ENCODE peak calls at places on chromosomes 5 and 9, in five cellular contexts. X is NT2/D1, E is H1, Q is HepG2, U is GM12878. C is an unnamed sample.

GRCh38 chr9:89523948-89524347 is 26.0 kb upstream of the SEMA4D start:
- DNase-seq in U (no peak), X (no peak), E (no peak), Q (no peak), C (no peak)

GRCh38 chr5:176384991-176385390 is 3.4 kb downstream of the NOP16 start:
- DNase-seq in U (no peak), Q (no peak), E (no peak), X (no peak), C (no peak)

GRCh38 chr5:55223219-55223987 is 3.7 kb downstream of the MCIDAS start:
- DNase-seq in E (no peak), X (no peak), U (no peak), Q (no peak), C (no peak)

GRCh38 chr9:113886003-113886324 is 9.9 kb downstream of the ZNF618 start:
- DNase-seq in E (no peak), U (no peak), Q (no peak), X (no peak), C (no peak)

GRCh38 chr5:141848771-141849370 is 29.3 kb downstream of the PCDH1 start:
- DNase-seq in X (peak), Q (peak), E (peak), U (no peak), C (no peak)

GRCh38 chr5:135242021-135242480 is 157.0 kb downstream of the MACROH2A1 start:
- DNase-seq in E (no peak), X (no peak), U (no peak), Q (no peak), C (no peak)

GRCh38 chr5:143200781-143201398 is 202.6 kb downstream of the NR3C1 start:
- DNase-seq in E (no peak), U (no peak), Q (no peak), X (no peak), C (no peak)

GRCh38 chr9:567128-567745 is 274.3 kb upstream of the DMRT1 start:
- DNase-seq in E (no peak), Q (no peak), U (peak), X (no peak), C (no peak)

GRCh38 chr5:74130141-74130897 is 504.3 kb downstream of the ARHGEF28 start:
- DNase-seq in U (no peak), Q (no peak), E (no peak), X (no peak), C (no peak)

GRCh38 chr5:80720181-80720580 is 65.4 kb upstream of the DHFR start:
- DNase-seq in Q (no peak), X (no peak), E (no peak), U (no peak), C (no peak)

GRCh38 chr5:6473284-6473683 is 24.6 kb downstream of the UBE2QL1 start:
- DNase-seq in X (no peak), Q (no peak), U (no peak), E (no peak), C (no peak)

GRCh38 chr9:25613709-25614108 is 64.5 kb downstream of the TUSC1 start:
- DNase-seq in X (no peak), U (no peak), Q (no peak), E (no peak), C (no peak)

GRCh38 chr5:124746252-124746915 is at the start of gene ZNF608:
- DNase-seq in U (no peak), X (no peak), E (no peak), Q (peak), C (no peak)

GRCh38 chr5:142339781-142340180 is 15.0 kb upstream of the SPRY4 start:
- DNase-seq in X (no peak), E (no peak), Q (no peak), U (no peak), C (no peak)

GRCh38 chr5:167036585-167036984 is 1254.9 kb upstream of the WWC1 start:
- DNase-seq in U (no peak), E (no peak), Q (no peak), X (no peak), C (no peak)

GRCh38 chr9:98815552-98815951 is 8.1 kb downstream of the GALNT12 start:
- DNase-seq in X (no peak), E (no peak), U (no peak), Q (no peak), C (no peak)

GRCh38 chr5:116778015-116778414 is 203.4 kb upstream of the SEMA6A start:
- DNase-seq in Q (no peak), E (no peak), U (no peak), X (peak), C (no peak)

GRCh38 chr5:80070338-80071056 is 35.3 kb downstream of the THBS4 start:
- DNase-seq in E (no peak), Q (no peak), X (no peak), U (peak), C (no peak)

GRCh38 chr5:55004728-55005127 is 19.3 kb upstream of the GZMK start:
- DNase-seq in U (no peak), E (no peak), Q (no peak), X (no peak), C (no peak)

GRCh38 chr5:32109236-32109635 is 64.9 kb downstream of the GOLPH3 start:
- DNase-seq in U (no peak), E (no peak), X (no peak), Q (no peak), C (no peak)

GRCh38 chr5:132883261-132883834 is 9.9 kb downstream of the LEAP2 start:
- DNase-seq in Q (peak), E (no peak), U (no peak), X (no peak), C (peak)

GRCh38 chr9:100426194-100426531 is 780 bp upstream of the MSANTD3 start:
- DNase-seq in U (no peak), E (no peak), Q (no peak), X (no peak), C (no peak)

GRCh38 chr5:138159666-138160065 is 18.8 kb downstream of the BRD8 start:
- DNase-seq in E (no peak), Q (no peak), U (no peak), X (no peak), C (no peak)

GRCh38 chr5:144072518-144072927 is 97.9 kb downstream of the YIPF5 start:
- DNase-seq in U (no peak), X (no peak), Q (no peak), E (no peak), C (no peak)

GRCh38 chr9:126232461-126232860 is 94.2 kb upstream of the MVB12B start:
- DNase-seq in Q (no peak), X (no peak), E (no peak), U (no peak), C (no peak)

GRCh38 chr9:93592389-93593021 is 16.1 kb downstream of the PHF2 start:
- DNase-seq in Q (peak), E (peak), U (no peak), X (no peak), C (peak)
- TF ChIP-seq SUZ12 in Q (no peak), E (no peak), U (no peak), X (no peak), C (no peak)

GRCh38 chr5:164680216-164680615 is 1174.8 kb downstream of the MAT2B start:
- DNase-seq in U (no peak), X (peak), E (no peak), Q (no peak), C (no peak)
- TF ChIP-seq SUZ12 in U (no peak), X (no peak), E (no peak), Q (no peak), C (no peak)

GRCh38 chr5:82641362-82641988 is 363.3 kb upstream of the RPS23 start:
- DNase-seq in Q (peak), X (peak), E (no peak), U (peak), C (peak)
- TF ChIP-seq SUZ12 in Q (no peak), X (no peak), E (no peak), U (no peak), C (no peak)

GRCh38 chr9:13787234-13787833 is 507.8 kb upstream of the MPDZ start:
- DNase-seq in E (no peak), X (no peak), U (no peak), Q (no peak), C (no peak)
- TF ChIP-seq SUZ12 in E (no peak), X (no peak), U (no peak), Q (no peak), C (no peak)

GRCh38 chr5:174457141-174457678 is 267.2 kb upstream of the MSX2 start:
- DNase-seq in X (no peak), Q (no peak), E (no peak), U (no peak), C (no peak)

GRCh38 chr5:174454890-174455289 is 269.5 kb upstream of the MSX2 start:
- DNase-seq in Q (no peak), U (no peak), E (no peak), X (no peak), C (no peak)

GRCh38 chr5:174455301-174455700 is 269.1 kb upstream of the MSX2 start:
- DNase-seq in Q (no peak), E (no peak), X (no peak), U (no peak), C (no peak)

GRCh38 chr5:174453690-174454089 is 270.7 kb upstream of the MSX2 start:
- DNase-seq in X (no peak), Q (no peak), U (no peak), E (no peak), C (no peak)

DNA sequence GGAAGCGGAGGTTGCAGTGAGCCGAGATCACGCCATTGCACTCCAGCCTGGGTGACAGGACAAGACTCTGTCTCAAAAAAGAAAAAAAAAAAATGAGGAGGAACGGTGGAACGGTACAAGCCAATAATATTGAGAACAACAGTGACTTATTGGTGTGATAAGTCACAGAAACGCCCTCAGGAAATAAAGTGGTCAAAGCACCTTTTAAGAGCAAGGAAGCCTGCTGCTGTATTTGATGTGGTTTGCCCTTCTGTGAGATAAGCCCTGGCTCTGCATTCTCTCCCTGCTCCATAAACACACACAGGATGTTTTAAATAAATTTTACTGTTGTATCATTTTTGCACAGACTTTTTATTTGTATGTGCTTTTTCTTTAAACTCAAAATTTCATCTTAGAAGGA is 269.9 kb upstream of the MSX2 start:
- DNase-seq in U (no peak), E (no peak), X (no peak), Q (no peak), C (no peak)
- TF ChIP-seq SUZ12 in U (no peak), E (no peak), X (no peak), Q (no peak), C (no peak)

DNA sequence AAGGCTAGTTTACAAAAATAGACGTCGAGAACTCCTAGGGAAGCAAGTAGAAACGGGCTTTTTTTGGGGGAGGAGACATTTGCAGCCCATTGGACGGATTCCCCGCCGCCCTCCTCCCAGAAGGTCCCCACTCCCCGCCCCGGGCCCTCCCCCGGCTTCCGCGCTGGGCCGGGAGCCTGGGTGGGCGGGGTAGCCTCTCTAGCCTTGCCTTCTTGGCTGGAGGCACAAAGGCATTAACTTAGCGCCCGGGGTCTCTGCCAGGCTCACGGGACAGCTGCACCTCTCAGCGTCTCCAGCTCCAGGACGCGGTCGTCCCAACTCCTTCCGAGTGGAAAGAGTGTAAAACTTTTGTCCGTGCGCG is at the start of gene DMRTA1:
- DNase-seq in U (no peak), Q (no peak), X (peak), E (peak), C (peak)
- TF ChIP-seq SUZ12 in U (no peak), Q (no peak), X (no peak), E (no peak), C (no peak)

GRCh38 chr5:164345173-164345572 is 839.8 kb downstream of the MAT2B start:
- DNase-seq in Q (no peak), X (no peak), U (no peak), E (no peak), C (no peak)
- TF ChIP-seq SUZ12 in Q (no peak), X (no peak), U (no peak), E (no peak), C (no peak)

C was measured in HEK293T.